ENCODE peak calls at places on chromosome 13, in ten cellular contexts. F, K, G, T, Y, X, C, A, N and D are unnamed samples.

GRCh38 chr13:42814868-42815267 is 33.5 kb downstream of the FAM216B start:
- DNase-seq in X (no peak), F (no peak), G (no peak), N (peak; percentile 89), C (no peak), T (no peak), K (peak; percentile 80), A (no peak), Y (no peak), D (no peak)

GRCh38 chr13:105346141-105346766 is 1189.2 kb downstream of the EFNB2 start:
- DNase-seq in X (no peak), C (no peak), T (peak; percentile 24), N (peak; percentile 6), F (no peak), A (no peak), G (no peak), Y (peak; percentile 67), K (peak; percentile 88), D (no peak)

GRCh38 chr13:60511637-60512036 is 114.6 kb downstream of the TDRD3 start:
- DNase-seq in Y (no peak), C (no peak), G (no peak), K (no peak), X (no peak), F (no peak), T (no peak), N (no peak), A (no peak), D (no peak)

GRCh38 chr13:76854894-76855293 is 31.3 kb downstream of the KCTD12 start:
- DNase-seq in T (no peak), F (no peak), G (no peak), N (peak; percentile 49), A (no peak), C (no peak), K (no peak), Y (no peak), X (no peak), D (no peak)

GRCh38 chr13:100544866-100545683 is 43.5 kb downstream of the GGACT start:
- DNase-seq in N (no peak), G (no peak), C (peak; percentile 59), F (peak; percentile 88), T (no peak), A (no peak), X (no peak), Y (no peak), K (no peak), D (peak; percentile 23)

GRCh38 chr13:90947976-90948375 is 399.5 kb upstream of the MIR17HG start:
- DNase-seq in C (no peak), N (no peak), T (no peak), G (no peak), A (no peak), X (no peak), K (peak; percentile 33), Y (no peak), F (no peak), D (no peak)

GRCh38 chr13:113245858-113246791 is 36.7 kb downstream of the CUL4A start:
- DNase-seq in F (no peak), G (no peak), X (peak; percentile 16), N (peak; percentile 30), C (no peak), A (no peak), T (no peak), Y (peak; percentile 24), K (no peak), D (no peak)

GRCh38 chr13:51804295-51805172 is 571 bp upstream of the DHRS12 start:
- DNase-seq in T (no peak), Y (no peak), C (no peak), A (peak; percentile 31), K (no peak), X (no peak), N (peak; percentile 40), F (peak; percentile 48), G (peak; percentile 36), D (no peak)

GRCh38 chr13:28582892-28583240 is 76.1 kb upstream of the POMP start:
- DNase-seq in C (no peak), A (no peak), F (no peak), X (no peak), K (no peak), G (no peak), T (no peak), Y (no peak), N (no peak), D (no peak)

GRCh38 chr13:50030315-50030714 is 15.1 kb downstream of the KCNRG start:
- DNase-seq in Y (no peak), X (no peak), G (no peak), C (no peak), A (no peak), T (no peak), K (no peak), F (no peak), N (peak; percentile 3), D (no peak)

GRCh38 chr13:49615844-49616687 is 12.2 kb upstream of the ARL11 start:
- DNase-seq in Y (no peak), G (no peak), N (peak; percentile 18), F (no peak), T (no peak), C (no peak), X (no peak), K (no peak), A (no peak), D (no peak)

GRCh38 chr13:44259045-44260042 is 114.3 kb upstream of the SERP2 start:
- DNase-seq in G (peak; percentile 30), C (peak; percentile 82), X (no peak), N (peak; percentile 47), Y (peak; percentile 67), F (no peak), T (peak; percentile 44), K (peak; percentile 87), A (peak; percentile 29), D (no peak)

GRCh38 chr13:76884571-76885202 is 1.5 kb downstream of the KCTD12 start:
- DNase-seq in F (no peak), G (no peak), T (no peak), K (no peak), C (no peak), X (no peak), A (no peak), Y (no peak), N (peak; percentile 69), D (no peak)

GRCh38 chr13:104875008-104875762 is 1660.3 kb downstream of the EFNB2 start:
- DNase-seq in A (no peak), T (no peak), N (no peak), Y (no peak), G (no peak), C (no peak), K (no peak), X (no peak), F (no peak), D (no peak)

GRCh38 chr13:49421391-49421790 is 22.5 kb downstream of the CAB39L start:
- DNase-seq in T (no peak), G (no peak), K (peak; percentile 41), Y (no peak), C (no peak), X (no peak), N (no peak), A (no peak), F (no peak), D (no peak)

GRCh38 chr13:72849571-72849970 is 67.6 kb downstream of the PIBF1 start:
- DNase-seq in T (no peak), F (no peak), Y (no peak), N (peak; percentile 50), X (no peak), A (no peak), G (no peak), C (no peak), K (no peak), D (no peak)

GRCh38 chr13:111161601-111162600 is 46.8 kb downstream of the ARHGEF7 start:
- DNase-seq in Y (no peak), N (no peak), A (no peak), T (no peak), G (no peak), X (no peak), K (no peak), F (no peak), C (no peak), D (no peak)

GRCh38 chr13:44810067-44810840 is 179.0 kb downstream of the NUFIP1 start:
- DNase-seq in N (peak; percentile 20), T (no peak), C (peak; percentile 57), K (no peak), A (no peak), G (no peak), F (peak; percentile 14), X (no peak), Y (no peak), D (peak; percentile 26)

GRCh38 chr13:46313441-46314257 is 73.4 kb downstream of the RUBCNL start:
- DNase-seq in X (no peak), C (no peak), Y (no peak), F (no peak), G (no peak), T (no peak), K (no peak), A (no peak), N (no peak), D (no peak)

GRCh38 chr13:44899967-44900366 is 89.3 kb downstream of the NUFIP1 start:
- DNase-seq in F (no peak), N (no peak), X (no peak), K (no peak), Y (no peak), G (no peak), T (no peak), C (no peak), A (no peak), D (no peak)

GRCh38 chr13:44974056-44974798 is 15.0 kb downstream of the NUFIP1 start:
- DNase-seq in G (no peak), C (peak; percentile 70), F (no peak), X (no peak), T (no peak), N (peak; percentile 46), Y (no peak), A (no peak), K (peak; percentile 72), D (peak; percentile 56)

GRCh38 chr13:74166286-74166685 is 32.1 kb upstream of the KLF12 start:
- DNase-seq in G (no peak), F (no peak), C (no peak), K (no peak), T (no peak), X (no peak), A (no peak), Y (no peak), N (no peak), D (no peak)

GRCh38 chr13:46726347-46726746 is 70.6 kb downstream of the ESD start:
- DNase-seq in C (no peak), K (no peak), N (no peak), X (no peak), F (no peak), G (no peak), A (no peak), T (no peak), Y (no peak), D (no peak)

GRCh38 chr13:40161931-40162330 is 504.5 kb downstream of the FOXO1 start:
- DNase-seq in K (no peak), C (no peak), Y (no peak), N (no peak), A (no peak), F (no peak), G (no peak), X (peak; percentile 38), T (no peak), D (no peak)

GRCh38 chr13:79501538-79502232 is 20.7 kb downstream of the NDFIP2 start:
- DNase-seq in T (no peak), N (peak; percentile 29), K (peak; percentile 17), A (no peak), X (no peak), Y (no peak), F (no peak), G (no peak), C (no peak), D (no peak)

GRCh38 chr13:101779147-101779546 is 326.7 kb downstream of the ITGBL1 start:
- DNase-seq in N (no peak), T (no peak), A (no peak), G (no peak), C (no peak), F (no peak), X (no peak), Y (no peak), K (no peak), D (no peak)

GRCh38 chr13:76707360-76707759 is 178.8 kb downstream of the KCTD12 start:
- DNase-seq in T (no peak), K (peak; percentile 84), N (peak; percentile 70), A (no peak), G (no peak), X (no peak), Y (no peak), C (no peak), F (no peak), D (no peak)

GRCh38 chr13:44651209-44651608 is 75.1 kb upstream of the TSC22D1 start:
- DNase-seq in C (no peak), T (no peak), Y (no peak), A (no peak), K (no peak), G (no peak), F (no peak), X (no peak), N (no peak), D (no peak)